ENCODE peak calls at places on chromosomes 6 and 20, in eight cellular contexts. W is activated CD4-positive, CD25-positive, alpha-beta regulatory T cell; Y is iris pigment epithelial cell; K is neuronal stem cell; U is cardiac fibroblast; M is SW480; R is cardiac muscle cell; N is transverse colon. X is an unnamed sample.

GRCh38 chr6:147479857-147480256 is 28.6 kb upstream of the SAMD5 start:
- DNase-seq in W (no peak), Y (no peak), K (no peak), U (no peak), M (no peak), R (no peak), N (no peak), X (no peak)

GRCh38 chr6:168851460-168852103 is 402.1 kb downstream of the THBS2 start:
- DNase-seq in W (no peak), Y (peak; percentile 6), K (no peak), U (peak; percentile 23), M (no peak), R (no peak), N (no peak), X (peak; percentile 62)

GRCh38 chr6:168541307-168541706 is 100.3 kb downstream of the SMOC2 start:
- DNase-seq in W (no peak), Y (no peak), K (no peak), U (no peak), M (no peak), R (no peak), N (no peak), X (no peak)

GRCh38 chr6:117906905-117907599 is at the start of gene SLC35F1:
- DNase-seq in W (no peak), Y (peak; percentile 27), K (peak; percentile 74), U (peak; percentile 26), M (peak; percentile 7), R (peak; percentile 81), N (no peak), X (peak; percentile 77)

GRCh38 chr6:97294451-97294850 is 11.4 kb upstream of the MMS22L start:
- DNase-seq in W (no peak), Y (peak; percentile 27), K (no peak), U (peak; percentile 54), M (no peak), R (no peak), N (no peak), X (no peak)

GRCh38 chr20:33971147-33971775 is 22.4 kb upstream of the RALY start:
- DNase-seq in W (no peak), Y (no peak), K (no peak), U (no peak), M (no peak), R (no peak), N (peak; percentile 15), X (no peak)

GRCh38 chr6:138486249-138487121 is 12.8 kb downstream of the NHSL1 start:
- DNase-seq in W (no peak), Y (no peak), K (no peak), U (peak; percentile 5), M (peak; percentile 29), R (no peak), N (no peak), X (peak; percentile 77)

GRCh38 chr6:151647871-151648639 is 154.2 kb downstream of the CCDC170 start:
- DNase-seq in W (no peak), Y (peak; percentile 12), K (peak; percentile 30), U (peak; percentile 16), M (no peak), R (peak; percentile 46), N (no peak), X (no peak)

GRCh38 chr20:33393609-33394008 is 7.7 kb downstream of the CDK5RAP1 start:
- DNase-seq in W (no peak), Y (peak; percentile 53), K (no peak), U (no peak), M (no peak), R (no peak), N (no peak), X (no peak)

GRCh38 chr6:13404115-13404891 is 76.0 kb upstream of the TBC1D7 start:
- DNase-seq in W (no peak), Y (peak; percentile 77), K (no peak), U (peak; percentile 85), M (no peak), R (no peak), N (no peak), X (no peak)

GRCh38 chr6:56663344-56663743 is 20.7 kb upstream of the DST start:
- DNase-seq in W (no peak), Y (no peak), K (no peak), U (peak; percentile 38), M (peak; percentile 59), R (no peak), N (peak; percentile 40), X (peak; percentile 42)

GRCh38 chr20:62202083-62202395 is 18.0 kb downstream of the HRH3 start:
- DNase-seq in W (no peak), Y (peak; percentile 61), K (no peak), U (peak; percentile 27), M (no peak), R (no peak), N (no peak), X (no peak)

GRCh38 chr6:34172961-34173775 is 27.3 kb upstream of the GRM4 start:
- DNase-seq in W (no peak), Y (no peak), K (no peak), U (no peak), M (no peak), R (no peak), N (no peak), X (no peak)

GRCh38 chr6:160203522-160203921 is 55.1 kb downstream of the SLC22A2 start:
- DNase-seq in W (no peak), Y (no peak), K (no peak), U (no peak), M (no peak), R (no peak), N (no peak), X (no peak)

GRCh38 chr6:36769676-36770499 is 69.4 kb downstream of the CPNE5 start:
- DNase-seq in W (no peak), Y (peak; percentile 24), K (no peak), U (peak; percentile 69), M (peak; percentile 17), R (peak; percentile 32), N (no peak), X (no peak)

GRCh38 chr6:16671302-16672289 is 89.7 kb downstream of the ATXN1 start:
- DNase-seq in W (no peak), Y (no peak), K (no peak), U (no peak), M (no peak), R (no peak), N (no peak), X (no peak)

GRCh38 chr6:170081556-170081955 is 209.3 kb downstream of the DLL1 start:
- DNase-seq in W (no peak), Y (no peak), K (no peak), U (no peak), M (no peak), R (no peak), N (peak; percentile 2), X (no peak)

GRCh38 chr20:62684986-62685385 is 23.6 kb upstream of the NTSR1 start:
- DNase-seq in W (no peak), Y (no peak), K (no peak), U (no peak), M (no peak), R (no peak), N (no peak), X (no peak)

GRCh38 chr20:10463622-10464021 is 28.5 kb downstream of the SLX4IP start:
- DNase-seq in W (no peak), Y (peak; percentile 61), K (no peak), U (peak; percentile 73), M (no peak), R (no peak), N (no peak), X (peak; percentile 23)

X was measured in DMS53.